ENCODE peak calls at places on chromosome 1, in six cellular contexts. B, L, M, F, H and J are unnamed samples.
A peak's percentile ranks its signal among the peaks of the same experiment; 100 is the strongest.

GRCh38 chr1:177981186-177981585 is 11.3 kb upstream of the SEC16B start:
- DNase-seq in M (no peak), F (no peak), L (no peak), H (no peak), B (no peak), J (no peak)

GRCh38 chr1:114820392-114820791 is 34.3 kb upstream of the SYCP1 start:
- DNase-seq in H (no peak), M (no peak), L (no peak), F (no peak), B (no peak), J (no peak)

GRCh38 chr1:198108646-198109045 is 48.2 kb upstream of the NEK7 start:
- DNase-seq in L (no peak), F (no peak), H (no peak), B (no peak), M (no peak), J (no peak)

GRCh38 chr1:172343246-172344099 is 77.0 kb upstream of the C1orf105 start:
- DNase-seq in F (no peak), L (peak; percentile 84), M (no peak), B (no peak), H (no peak), J (no peak)

GRCh38 chr1:75211648-75212047 is 77.5 kb downstream of the LHX8 start:
- DNase-seq in L (no peak), M (no peak), B (no peak), H (no peak), F (no peak), J (no peak)

GRCh38 chr1:146032613-146033219 is 11.2 kb upstream of the HJV start:
- DNase-seq in F (no peak), H (no peak), L (peak; percentile 67), B (no peak), M (no peak), J (peak; percentile 48)

GRCh38 chr1:52702886-52703787 is 5.0 kb upstream of the COA7 start:
- DNase-seq in H (peak; percentile 87), M (peak; percentile 88), B (peak; percentile 94), L (peak; percentile 94), F (peak; percentile 93), J (peak; percentile 87)

GRCh38 chr1:97186381-97186780 is 464.8 kb downstream of the PTBP2 start:
- DNase-seq in B (no peak), L (peak; percentile 19), M (no peak), H (no peak), F (no peak), J (peak; percentile 2)

GRCh38 chr1:157849229-157849875 is 7.7 kb upstream of the CD5L start:
- DNase-seq in L (no peak), B (no peak), F (no peak), H (no peak), M (no peak), J (no peak)

GRCh38 chr1:208269338-208269666 is 25.1 kb upstream of the PLXNA2 start:
- DNase-seq in L (peak; percentile 7), F (no peak), H (no peak), B (no peak), M (no peak), J (no peak)

GRCh38 chr1:9473032-9473792 is 66.1 kb upstream of the SLC25A33 start:
- DNase-seq in L (peak; percentile 89), F (peak; percentile 76), M (peak; percentile 72), B (peak; percentile 86), H (no peak), J (peak; percentile 10)

GRCh38 chr1:110185181-110185580 is 24.9 kb upstream of the KCNC4 start:
- DNase-seq in B (no peak), M (peak; percentile 46), H (no peak), F (no peak), L (no peak), J (no peak)

GRCh38 chr1:64059556-64059955 is 143.9 kb upstream of the UBE2U start:
- DNase-seq in M (no peak), B (no peak), F (no peak), H (no peak), L (no peak), J (no peak)

GRCh38 chr1:179958359-179958758 is 3.7 kb downstream of the CEP350 start:
- DNase-seq in H (no peak), L (no peak), B (no peak), M (no peak), F (no peak), J (no peak)

GRCh38 chr1:245645894-245646293 is 491.1 kb downstream of the KIF26B start:
- DNase-seq in B (no peak), F (no peak), H (no peak), L (no peak), M (no peak), J (no peak)

GRCh38 chr1:66339944-66340343 is 194.0 kb upstream of the SGIP1 start:
- DNase-seq in H (no peak), L (peak; percentile 54), M (no peak), B (no peak), F (no peak), J (no peak)

GRCh38 chr1:22217811-22218460 is 75.0 kb upstream of the WNT4 start:
- DNase-seq in H (peak; percentile 12), B (no peak), M (no peak), F (no peak), L (no peak), J (no peak)

GRCh38 chr1:37001697-37002096 is 32.6 kb downstream of the GRIK3 start:
- DNase-seq in F (no peak), H (no peak), M (no peak), B (no peak), L (no peak), J (no peak)

GRCh38 chr1:223788746-223789415 is 56.9 kb downstream of the TP53BP2 start:
- DNase-seq in F (no peak), H (no peak), L (no peak), B (no peak), M (no peak), J (no peak)

GRCh38 chr1:150464422-150464826 is 22.8 kb upstream of the TARS2 start:
- DNase-seq in M (no peak), B (peak; percentile 55), L (peak; percentile 71), H (peak; percentile 57), F (peak; percentile 65), J (peak; percentile 77)

GRCh38 chr1:40853113-40853999 is 8.8 kb downstream of the CITED4 start:
- DNase-seq in H (no peak), F (no peak), B (no peak), L (no peak), M (no peak), J (no peak)

GRCh38 chr1:40856656-40857302 is 5.4 kb downstream of the CITED4 start:
- DNase-seq in M (no peak), F (no peak), B (no peak), H (no peak), L (no peak), J (no peak)

GRCh38 chr1:40856116-40856515 is 6.0 kb downstream of the CITED4 start:
- DNase-seq in M (no peak), L (no peak), B (no peak), H (no peak), F (no peak), J (no peak)

GRCh38 chr1:40857737-40858136 is 4.4 kb downstream of the CITED4 start:
- DNase-seq in M (no peak), B (no peak), L (no peak), F (no peak), H (no peak), J (no peak)

GRCh38 chr1:40855513-40855912 is 6.7 kb downstream of the CITED4 start:
- DNase-seq in F (no peak), M (no peak), H (peak; percentile 57), B (no peak), L (no peak), J (no peak)
- TF ChIP-seq CTCF in F (no peak), M (peak; percentile 22), H (peak; percentile 45), B (no peak), L (peak; percentile 40), J (peak; percentile 31)

GRCh38 chr1:17119744-17120482 is 662 bp upstream of the PADI2 start:
- DNase-seq in B (peak; percentile 72), H (peak; percentile 62), M (no peak), L (no peak), F (no peak), J (no peak)
- TF ChIP-seq CTCF in B (no peak), H (no peak), M (no peak), L (no peak), F (no peak), J (no peak)

DNA sequence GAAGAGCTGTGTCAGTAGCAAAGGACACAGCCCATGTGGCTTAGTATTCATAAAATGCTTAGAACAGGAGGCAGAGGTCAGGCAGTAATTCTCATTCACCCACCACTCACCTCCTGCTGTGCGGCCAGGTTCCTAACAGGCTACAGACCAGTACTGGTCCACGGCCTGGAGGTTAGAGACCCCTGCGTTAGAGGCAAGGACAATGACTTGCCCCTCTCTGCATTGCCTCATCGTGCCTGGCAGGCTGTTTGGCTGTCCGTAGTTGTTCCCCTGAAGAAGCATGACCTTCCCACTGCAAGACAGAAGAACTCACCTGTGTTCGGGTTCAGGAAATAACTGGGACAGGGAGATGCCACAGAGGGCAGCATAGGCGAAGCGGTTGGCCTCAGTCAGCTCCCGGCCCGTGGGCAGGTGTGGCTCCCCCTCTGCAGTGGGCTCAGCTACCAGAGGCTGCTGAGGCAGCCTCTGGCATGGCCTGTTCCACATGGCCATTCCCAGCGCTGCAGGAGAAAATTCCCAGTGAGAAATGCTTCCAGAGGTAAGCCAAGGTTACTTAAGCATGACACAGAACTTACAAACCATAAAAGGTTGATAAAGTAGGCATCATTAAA is 19.3 kb downstream of the TMCO4 start:
- DNase-seq in H (no peak), L (no peak), F (no peak), B (no peak), M (no peak), J (no peak)
- TF ChIP-seq CTCF in H (no peak), L (no peak), F (no peak), B (no peak), M (no peak), J (no peak)

GRCh38 chr1:156767101-156767878 is at the start of gene PRCC:
- DNase-seq in M (peak; percentile 97), B (peak; percentile 98), F (peak; percentile 98), L (peak; percentile 100), H (peak; percentile 94), J (peak; percentile 98)
- TF ChIP-seq CTCF in M (no peak), B (no peak), F (no peak), L (no peak), H (no peak), J (no peak)

DNA sequence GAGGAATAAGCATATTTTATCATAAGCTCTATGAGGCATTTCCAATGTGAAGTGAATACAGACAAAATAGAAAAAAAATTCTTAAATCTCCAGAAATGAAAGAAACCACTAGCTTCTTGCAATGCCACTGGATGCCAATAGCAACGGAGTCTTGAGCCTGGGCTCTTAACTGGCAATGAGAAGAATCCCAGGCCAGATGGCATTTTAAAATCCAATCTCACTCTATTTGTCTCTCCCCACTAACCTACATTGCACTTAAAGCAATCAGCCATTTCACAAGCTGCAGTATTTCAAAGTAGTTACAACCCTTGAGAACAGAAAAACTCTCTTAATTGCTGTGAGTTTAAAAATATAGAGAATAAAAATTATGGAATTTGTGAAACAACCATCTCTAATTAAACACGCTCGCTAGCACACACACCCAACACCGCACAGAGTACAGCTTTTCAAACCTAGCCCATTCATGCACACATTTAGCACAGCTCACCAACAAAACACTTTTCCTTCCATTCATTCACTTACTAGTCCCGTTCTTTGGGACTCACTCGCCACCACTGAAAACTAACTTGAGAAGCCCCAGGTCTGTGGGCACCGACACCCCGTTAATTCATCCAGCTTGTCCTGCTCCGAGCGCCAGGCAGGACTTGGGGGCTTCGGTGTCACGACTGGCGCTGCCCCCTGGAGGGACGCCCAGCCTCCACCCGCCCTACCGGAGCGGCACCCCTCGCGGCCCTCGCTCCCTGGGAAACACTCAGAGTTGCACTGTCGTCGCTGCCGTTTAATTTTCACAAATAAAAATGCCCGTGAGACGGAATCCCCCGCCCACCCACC is 1.1 kb downstream of the DDAH1 start:
- DNase-seq in L (peak; percentile 33), H (no peak), B (no peak), M (no peak), F (no peak), J (no peak)
- TF ChIP-seq CTCF in L (no peak), H (no peak), B (no peak), M (no peak), F (no peak), J (no peak)

GRCh38 chr1:98515744-98516143 is 145.8 kb upstream of the SNX7 start:
- DNase-seq in L (no peak), B (no peak), M (no peak), H (no peak), F (no peak), J (no peak)
- TF ChIP-seq CTCF in L (no peak), B (no peak), M (no peak), H (no peak), F (no peak), J (no peak)